ENCODE peak calls at places on chromosomes 6 and 20, in five cellular contexts. One of them, this sample, is unnamed.

GRCh38 chr20:31998246-31998645 is 12.0 kb upstream of the CCM2L start:
- DNase-seq in A549: no peak
- DNase-seq in fibroblast of mammary gland: no peak
- DNase-seq in fibroblast of lung: no peak
- DNase-seq in IMR-90: no peak
- DNase-seq in this sample: no peak

GRCh38 chr6:41546866-41547798 is 951 bp downstream of the FOXP4 start:
- DNase-seq in A549: peak
- DNase-seq in fibroblast of mammary gland: peak
- DNase-seq in fibroblast of lung: peak
- DNase-seq in IMR-90: peak
- DNase-seq in this sample: no peak

GRCh38 chr6:158560787-158561246 is 926 bp downstream of the TMEM181 start:
- DNase-seq in A549: no peak
- DNase-seq in fibroblast of mammary gland: no peak
- DNase-seq in fibroblast of lung: peak
- DNase-seq in IMR-90: no peak
- DNase-seq in this sample: no peak

GRCh38 chr20:33521461-33521860 is 31.6 kb downstream of the CBFA2T2 start:
- DNase-seq in A549: no peak
- DNase-seq in fibroblast of mammary gland: no peak
- DNase-seq in fibroblast of lung: no peak
- DNase-seq in IMR-90: no peak
- DNase-seq in this sample: no peak

GRCh38 chr6:140138311-140138994 is 764.0 kb upstream of the CITED2 start:
- DNase-seq in A549: no peak
- DNase-seq in fibroblast of mammary gland: no peak
- DNase-seq in fibroblast of lung: peak
- DNase-seq in IMR-90: no peak
- DNase-seq in this sample: no peak

GRCh38 chr6:40845588-40845987 is 193.4 kb downstream of the UNC5CL start:
- DNase-seq in A549: peak
- DNase-seq in fibroblast of mammary gland: peak
- DNase-seq in fibroblast of lung: peak
- DNase-seq in IMR-90: peak
- DNase-seq in this sample: peak

GRCh38 chr6:22112490-22112889 is 184.3 kb downstream of the PRL start:
- DNase-seq in A549: peak
- DNase-seq in fibroblast of mammary gland: no peak
- DNase-seq in fibroblast of lung: peak
- DNase-seq in IMR-90: peak
- DNase-seq in this sample: peak

GRCh38 chr20:8740265-8740664 is 328.6 kb upstream of the PLCB4 start:
- DNase-seq in A549: no peak
- DNase-seq in fibroblast of mammary gland: no peak
- DNase-seq in fibroblast of lung: no peak
- DNase-seq in IMR-90: no peak
- DNase-seq in this sample: no peak

GRCh38 chr6:137145421-137145820 is 28.0 kb downstream of the IL22RA2 start:
- DNase-seq in A549: no peak
- DNase-seq in fibroblast of mammary gland: peak
- DNase-seq in fibroblast of lung: no peak
- DNase-seq in IMR-90: no peak
- DNase-seq in this sample: no peak

GRCh38 chr6:155050311-155050710 is 55.2 kb downstream of the TIAM2 start:
- DNase-seq in A549: no peak
- DNase-seq in fibroblast of mammary gland: no peak
- DNase-seq in fibroblast of lung: peak
- DNase-seq in IMR-90: peak
- DNase-seq in this sample: peak

GRCh38 chr6:125991653-125992052 is 5.3 kb downstream of the TRMT11 start:
- DNase-seq in A549: no peak
- DNase-seq in fibroblast of mammary gland: no peak
- DNase-seq in fibroblast of lung: no peak
- DNase-seq in IMR-90: no peak
- DNase-seq in this sample: no peak

GRCh38 chr6:44074383-44075136 is 52.7 kb downstream of the MRPL14 start:
- DNase-seq in A549: peak
- DNase-seq in fibroblast of mammary gland: peak
- DNase-seq in fibroblast of lung: peak
- DNase-seq in IMR-90: peak
- DNase-seq in this sample: peak

GRCh38 chr6:132392792-132393191 is 8.5 kb downstream of the MOXD1 start:
- DNase-seq in A549: peak
- DNase-seq in fibroblast of mammary gland: no peak
- DNase-seq in fibroblast of lung: no peak
- DNase-seq in IMR-90: no peak
- DNase-seq in this sample: peak

GRCh38 chr6:162726997-162727346 is 594 bp downstream of the PRKN start:
- DNase-seq in A549: no peak
- DNase-seq in fibroblast of mammary gland: no peak
- DNase-seq in fibroblast of lung: peak
- DNase-seq in IMR-90: no peak
- DNase-seq in this sample: peak

GRCh38 chr6:138493413-138493812 is 5.9 kb downstream of the NHSL1 start:
- DNase-seq in A549: no peak
- DNase-seq in fibroblast of mammary gland: peak
- DNase-seq in fibroblast of lung: peak
- DNase-seq in IMR-90: peak
- DNase-seq in this sample: peak

GRCh38 chr6:26305097-26305841 is 59.7 kb upstream of the BTN3A2 start:
- DNase-seq in A549: peak
- DNase-seq in fibroblast of mammary gland: peak
- DNase-seq in fibroblast of lung: peak
- DNase-seq in IMR-90: peak
- DNase-seq in this sample: peak

GRCh38 chr6:158467923-158468322 is 92.0 kb upstream of the TMEM181 start:
- DNase-seq in A549: no peak
- DNase-seq in fibroblast of mammary gland: no peak
- DNase-seq in fibroblast of lung: no peak
- DNase-seq in IMR-90: no peak
- DNase-seq in this sample: no peak

GRCh38 chr6:167731731-167732422 is 94.8 kb upstream of the AFDN start:
- DNase-seq in A549: no peak
- DNase-seq in fibroblast of mammary gland: no peak
- DNase-seq in fibroblast of lung: no peak
- DNase-seq in IMR-90: no peak
- DNase-seq in this sample: no peak

GRCh38 chr6:130969807-130970491 is 93.1 kb downstream of the EPB41L2 start:
- DNase-seq in A549: peak
- DNase-seq in fibroblast of mammary gland: peak
- DNase-seq in fibroblast of lung: no peak
- DNase-seq in IMR-90: peak
- DNase-seq in this sample: peak

GRCh38 chr6:33748851-33749250 is 2.1 kb upstream of the IP6K3 start:
- DNase-seq in A549: no peak
- DNase-seq in fibroblast of mammary gland: no peak
- DNase-seq in fibroblast of lung: no peak
- DNase-seq in IMR-90: no peak
- DNase-seq in this sample: no peak

GRCh38 chr6:90080876-90081464 is 186.7 kb downstream of the GJA10 start:
- DNase-seq in A549: no peak
- DNase-seq in fibroblast of mammary gland: no peak
- DNase-seq in fibroblast of lung: no peak
- DNase-seq in IMR-90: no peak
- DNase-seq in this sample: no peak

GRCh38 chr6:147675281-147675680 is 166.8 kb downstream of the SAMD5 start:
- DNase-seq in A549: no peak
- DNase-seq in fibroblast of mammary gland: peak
- DNase-seq in fibroblast of lung: peak
- DNase-seq in IMR-90: peak
- DNase-seq in this sample: no peak

GRCh38 chr20:47489448-47489872 is 12.2 kb upstream of the NCOA3 start:
- DNase-seq in A549: no peak
- DNase-seq in fibroblast of mammary gland: no peak
- DNase-seq in fibroblast of lung: no peak
- DNase-seq in IMR-90: no peak
- DNase-seq in this sample: no peak

GRCh38 chr20:44592366-44592765 is 10.0 kb downstream of the PKIG start:
- DNase-seq in A549: no peak
- DNase-seq in fibroblast of mammary gland: no peak
- DNase-seq in fibroblast of lung: no peak
- DNase-seq in IMR-90: no peak
- DNase-seq in this sample: no peak

GRCh38 chr20:22797103-22797502 is 212.7 kb upstream of the FOXA2 start:
- DNase-seq in A549: peak
- DNase-seq in fibroblast of mammary gland: no peak
- DNase-seq in fibroblast of lung: peak
- DNase-seq in IMR-90: peak
- DNase-seq in this sample: peak

GRCh38 chr20:15297059-15297875 is 959.9 kb upstream of the FLRT3 start:
- DNase-seq in A549: no peak
- DNase-seq in fibroblast of mammary gland: no peak
- DNase-seq in fibroblast of lung: no peak
- DNase-seq in IMR-90: no peak
- DNase-seq in this sample: peak

GRCh38 chr6:148392611-148393160 is 50.0 kb downstream of the SASH1 start:
- DNase-seq in A549: no peak
- DNase-seq in fibroblast of mammary gland: no peak
- DNase-seq in fibroblast of lung: peak
- DNase-seq in IMR-90: no peak
- DNase-seq in this sample: no peak

GRCh38 chr6:157561037-157561790 is 180.2 kb downstream of the ZDHHC14 start:
- DNase-seq in A549: no peak
- DNase-seq in fibroblast of mammary gland: no peak
- DNase-seq in fibroblast of lung: no peak
- DNase-seq in IMR-90: no peak
- DNase-seq in this sample: no peak

DNA sequence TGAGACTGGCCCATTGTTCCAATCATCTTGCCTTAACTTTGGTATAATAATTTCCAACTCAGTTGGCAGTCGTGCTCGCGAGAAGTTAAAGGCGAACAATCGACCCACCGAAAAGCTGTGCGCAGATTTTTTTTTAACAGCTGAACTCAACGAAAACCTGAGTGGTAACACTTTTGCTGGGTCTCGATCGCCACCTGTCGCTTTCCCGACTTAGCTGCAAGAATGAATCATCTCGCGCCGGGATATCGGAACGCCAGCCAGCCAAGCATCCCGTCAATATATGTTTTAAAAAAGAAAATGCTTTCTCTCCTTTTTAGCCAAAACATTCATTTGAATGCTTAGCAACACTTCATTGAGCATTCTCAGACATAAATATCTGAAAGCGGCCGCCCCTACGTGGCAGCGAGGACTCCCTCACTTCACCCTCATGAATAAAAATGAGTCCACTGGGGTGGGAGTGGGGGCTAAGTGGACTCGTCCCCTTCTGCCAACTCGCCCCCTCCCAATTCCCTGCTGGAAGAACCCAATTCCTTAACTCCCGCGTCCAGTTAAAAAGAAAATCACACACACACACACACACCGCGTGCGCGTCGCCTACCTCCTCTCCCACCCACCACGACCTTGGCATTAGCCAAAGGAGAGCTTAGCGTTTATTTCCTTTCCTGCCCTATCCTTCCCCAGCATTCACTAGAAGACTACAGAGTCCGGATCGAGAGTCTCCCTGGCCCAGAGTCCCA is 1.5 kb downstream of the COL12A1 start:
- DNase-seq in A549: peak
- DNase-seq in fibroblast of mammary gland: peak
- DNase-seq in fibroblast of lung: peak
- DNase-seq in IMR-90: peak
- DNase-seq in this sample: peak
- H3K4me3 ChIP-seq in A549: peak
- H3K4me3 ChIP-seq in fibroblast of mammary gland: peak
- H3K4me3 ChIP-seq in fibroblast of lung: peak
- H3K4me3 ChIP-seq in IMR-90: peak
- H3K4me3 ChIP-seq in this sample: peak

GRCh38 chr20:19889011-19889953 is 127.9 kb upstream of the NAA20 start:
- DNase-seq in A549: peak
- DNase-seq in fibroblast of mammary gland: peak
- DNase-seq in fibroblast of lung: peak
- DNase-seq in IMR-90: peak
- DNase-seq in this sample: no peak
- H3K4me3 ChIP-seq in A549: peak
- H3K4me3 ChIP-seq in fibroblast of mammary gland: peak
- H3K4me3 ChIP-seq in fibroblast of lung: peak
- H3K4me3 ChIP-seq in IMR-90: peak
- H3K4me3 ChIP-seq in this sample: no peak

DNA sequence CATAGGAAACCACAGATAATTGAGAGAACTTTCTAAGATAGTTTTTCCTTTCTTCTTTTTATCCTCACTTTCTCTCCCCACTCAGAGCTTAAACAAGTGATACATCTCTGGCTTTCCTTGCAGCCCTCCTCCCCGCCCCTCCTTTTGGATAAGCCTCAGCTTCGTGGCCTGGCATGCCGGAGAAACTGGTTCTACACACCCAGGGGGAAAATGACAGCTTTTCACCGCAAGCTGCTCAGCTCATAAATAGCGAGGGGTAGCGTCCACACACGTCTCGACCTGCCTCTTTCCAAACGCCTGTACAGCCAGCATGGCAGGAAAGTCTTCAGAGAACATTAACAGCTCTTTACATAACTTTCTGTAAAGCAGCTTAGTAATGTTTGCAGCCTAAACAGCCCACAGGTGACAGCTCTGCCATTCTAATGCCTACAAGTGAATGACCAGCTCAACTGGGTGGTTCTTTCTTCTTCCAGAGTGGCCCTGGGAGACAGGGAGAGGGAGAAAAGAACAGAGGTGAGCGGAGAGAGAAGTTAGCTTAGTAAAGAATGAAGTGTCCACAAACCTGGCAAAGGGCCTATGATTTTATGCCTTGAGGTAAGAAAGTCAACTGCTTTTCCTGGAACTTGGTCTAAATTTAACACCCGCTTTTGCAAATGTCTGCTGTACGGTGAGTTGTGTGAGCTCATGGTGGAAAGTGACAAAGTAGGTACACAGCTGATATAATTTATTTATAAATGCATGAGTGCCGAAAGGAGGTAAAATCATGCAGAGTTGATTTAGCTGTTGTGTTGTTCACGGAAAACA is 251.5 kb downstream of the TFAP2A start:
- DNase-seq in A549: no peak
- DNase-seq in fibroblast of mammary gland: no peak
- DNase-seq in fibroblast of lung: no peak
- DNase-seq in IMR-90: no peak
- DNase-seq in this sample: peak
- H3K4me3 ChIP-seq in A549: no peak
- H3K4me3 ChIP-seq in fibroblast of mammary gland: no peak
- H3K4me3 ChIP-seq in fibroblast of lung: no peak
- H3K4me3 ChIP-seq in IMR-90: no peak
- H3K4me3 ChIP-seq in this sample: peak

GRCh38 chr6:72811971-72812421 is 190.1 kb downstream of the KCNQ5 start:
- DNase-seq in A549: no peak
- DNase-seq in fibroblast of mammary gland: peak
- DNase-seq in fibroblast of lung: peak
- DNase-seq in IMR-90: peak
- DNase-seq in this sample: no peak
- H3K4me3 ChIP-seq in A549: no peak
- H3K4me3 ChIP-seq in fibroblast of mammary gland: no peak
- H3K4me3 ChIP-seq in fibroblast of lung: no peak
- H3K4me3 ChIP-seq in IMR-90: no peak
- H3K4me3 ChIP-seq in this sample: no peak